ENCODE peak calls at places on chromosomes 3 and 15, in nine cellular contexts. A, T, J, S, Z, Y, M, G and X are unnamed samples.
A peak's percentile ranks its signal among the peaks of the same experiment; 100 is the strongest.

GRCh38 chr15:29528276-29528675 is 258.7 kb upstream of the NSMCE3 start:
- DNase-seq in M (no peak), G (no peak), Z (no peak), S (no peak), A (no peak), J (no peak), T (peak; percentile 19), Y (no peak), X (no peak)

GRCh38 chr15:81284256-81285031 is 39.5 kb downstream of the STARD5 start:
- DNase-seq in A (no peak), J (no peak), M (no peak), S (no peak), G (no peak), T (no peak), Y (no peak), Z (no peak), X (no peak)

GRCh38 chr15:96585634-96586386 is 255.3 kb downstream of the NR2F2 start:
- DNase-seq in S (peak; percentile 6), Z (peak; percentile 31), Y (peak; percentile 3), M (peak; percentile 3), J (no peak), A (no peak), G (no peak), T (peak; percentile 14), X (peak; percentile 48)

GRCh38 chr15:97598353-97598798 is 362.1 kb upstream of the ARRDC4 start:
- DNase-seq in J (no peak), Y (peak; percentile 72), M (peak; percentile 23), G (no peak), A (no peak), Z (no peak), S (no peak), T (no peak), X (no peak)

GRCh38 chr3:39112535-39112934 is 5.1 kb downstream of the TTC21A start:
- DNase-seq in T (no peak), J (no peak), Y (no peak), A (no peak), S (no peak), G (no peak), Z (no peak), M (no peak), X (no peak)

GRCh38 chr15:61951949-61952348 is 108.3 kb downstream of the VPS13C start:
- DNase-seq in A (no peak), S (peak; percentile 2), J (no peak), Y (no peak), M (no peak), G (no peak), Z (no peak), T (no peak), X (no peak)

GRCh38 chr3:192879346-192880031 is 38.2 kb downstream of the MB21D2 start:
- DNase-seq in S (peak; percentile 99), M (peak; percentile 100), Y (no peak), Z (peak; percentile 87), J (no peak), A (no peak), T (peak; percentile 95), G (no peak), X (peak; percentile 96)

GRCh38 chr3:119582178-119582577 is 2.9 kb downstream of the ADPRH start:
- DNase-seq in A (no peak), Z (peak; percentile 21), Y (no peak), M (no peak), T (no peak), J (no peak), S (no peak), G (no peak), X (no peak)

GRCh38 chr3:149579838-149580542 is 77.8 kb downstream of the WWTR1 start:
- DNase-seq in G (no peak), A (no peak), Y (no peak), T (peak; percentile 76), S (peak; percentile 59), M (peak; percentile 87), Z (peak; percentile 90), J (no peak), X (peak; percentile 85)

GRCh38 chr3:167305340-167305739 is 74.8 kb downstream of the ZBBX start:
- DNase-seq in A (no peak), Y (no peak), G (no peak), M (peak; percentile 16), J (no peak), Z (peak; percentile 3), S (no peak), T (no peak), X (no peak)